ENCODE peak calls at places on chromosomes 12 and 14, in eight cellular contexts. One of them, this sample, is unnamed. For H3K4me1, the result is how much of the 10 kb centered on the place peaks cover.

GRCh38 chr12:116661341-116661740 is 76.5 kb downstream of the SPRING1 start:
- DNase-seq in tibial artery: no peak
- DNase-seq in cardiac muscle cell: no peak
- DNase-seq in pancreas: no peak
- DNase-seq in A549: no peak
- DNase-seq in psoas muscle: no peak
- DNase-seq in body of pancreas: no peak
- DNase-seq in aorta: no peak
- DNase-seq in this sample: no peak

GRCh38 chr14:94293578-94293924 is 483 bp upstream of the SERPINA10 start:
- DNase-seq in A549: no peak
- DNase-seq in pancreas: no peak
- DNase-seq in aorta: no peak
- DNase-seq in body of pancreas: no peak
- DNase-seq in cardiac muscle cell: no peak
- DNase-seq in tibial artery: no peak
- DNase-seq in psoas muscle: no peak
- DNase-seq in this sample: no peak

GRCh38 chr12:6996040-6996441 is 22.2 kb downstream of the LPCAT3 start:
- DNase-seq in aorta: no peak
- DNase-seq in cardiac muscle cell: peak
- DNase-seq in psoas muscle: peak
- DNase-seq in A549: no peak
- DNase-seq in tibial artery: no peak
- DNase-seq in pancreas: no peak
- DNase-seq in body of pancreas: no peak
- DNase-seq in this sample: no peak

GRCh38 chr12:131578828-131579227 is 132.1 kb upstream of the SFSWAP start:
- DNase-seq in tibial artery: no peak
- DNase-seq in A549: no peak
- DNase-seq in aorta: no peak
- DNase-seq in body of pancreas: no peak
- DNase-seq in psoas muscle: no peak
- DNase-seq in cardiac muscle cell: no peak
- DNase-seq in pancreas: no peak
- DNase-seq in this sample: no peak

GRCh38 chr14:55438066-55438683 is 2.2 kb downstream of the TBPL2 start:
- DNase-seq in cardiac muscle cell: peak
- DNase-seq in body of pancreas: peak
- DNase-seq in A549: peak
- DNase-seq in psoas muscle: no peak
- DNase-seq in tibial artery: no peak
- DNase-seq in pancreas: no peak
- DNase-seq in aorta: no peak
- DNase-seq in this sample: no peak

GRCh38 chr12:15863984-15864383 is 18.2 kb upstream of the STRAP start:
- DNase-seq in cardiac muscle cell: no peak
- DNase-seq in body of pancreas: no peak
- DNase-seq in A549: no peak
- DNase-seq in tibial artery: no peak
- DNase-seq in aorta: no peak
- DNase-seq in psoas muscle: no peak
- DNase-seq in pancreas: no peak
- DNase-seq in this sample: no peak

GRCh38 chr12:6605425-6606330 is 1.5 kb downstream of the CHD4 start:
- DNase-seq in aorta: no peak
- DNase-seq in A549: no peak
- DNase-seq in pancreas: peak
- DNase-seq in tibial artery: no peak
- DNase-seq in cardiac muscle cell: peak
- DNase-seq in body of pancreas: peak
- DNase-seq in psoas muscle: peak
- DNase-seq in this sample: no peak

GRCh38 chr12:92047058-92047826 is 98.4 kb downstream of the BTG1 start:
- DNase-seq in body of pancreas: no peak
- DNase-seq in pancreas: no peak
- DNase-seq in psoas muscle: no peak
- DNase-seq in A549: no peak
- DNase-seq in tibial artery: no peak
- DNase-seq in cardiac muscle cell: peak
- DNase-seq in aorta: no peak
- DNase-seq in this sample: no peak

GRCh38 chr12:92470608-92471021 is 232.2 kb upstream of the PLEKHG7 start:
- DNase-seq in cardiac muscle cell: no peak
- DNase-seq in psoas muscle: no peak
- DNase-seq in body of pancreas: no peak
- DNase-seq in pancreas: no peak
- DNase-seq in tibial artery: no peak
- DNase-seq in aorta: no peak
- DNase-seq in A549: no peak
- DNase-seq in this sample: no peak

GRCh38 chr14:70281938-70282337 is 77.5 kb downstream of the COX16 start:
- DNase-seq in body of pancreas: no peak
- DNase-seq in tibial artery: no peak
- DNase-seq in psoas muscle: no peak
- DNase-seq in A549: no peak
- DNase-seq in pancreas: no peak
- DNase-seq in cardiac muscle cell: no peak
- DNase-seq in aorta: no peak
- DNase-seq in this sample: no peak

DNA sequence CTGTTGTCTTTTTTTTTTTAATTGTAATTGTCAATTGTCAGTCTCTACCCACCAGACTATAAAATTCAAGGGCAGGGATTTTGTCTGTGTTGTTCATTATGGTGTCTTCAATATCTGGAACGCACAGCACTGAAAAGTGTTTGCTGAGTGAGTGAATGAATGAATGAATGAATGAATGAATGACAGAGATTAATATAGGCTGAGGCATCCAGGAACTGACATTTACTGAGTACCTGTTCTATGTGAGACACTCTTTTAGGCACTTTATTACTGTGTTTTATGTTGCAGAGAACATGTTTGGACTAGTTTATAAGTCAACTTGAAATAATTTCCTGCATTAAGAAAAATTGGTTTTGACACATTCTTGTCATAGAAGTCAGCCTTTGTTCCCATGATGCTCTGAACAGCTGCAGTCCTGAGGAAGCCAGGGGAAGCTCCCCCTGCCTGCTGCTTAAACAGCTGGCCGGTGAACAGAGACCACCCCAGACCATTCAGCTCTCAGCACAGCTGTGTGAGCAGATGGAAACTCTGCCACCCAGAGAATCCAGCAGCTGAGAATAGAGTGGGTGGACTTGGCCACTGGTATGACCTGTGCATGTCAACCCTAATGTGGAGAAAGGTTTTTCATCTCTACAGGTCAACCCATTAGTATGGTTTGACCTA is 160.7 kb upstream of the CCND2 start:
- DNase-seq in body of pancreas: no peak
- DNase-seq in cardiac muscle cell: no peak
- DNase-seq in aorta: no peak
- DNase-seq in tibial artery: no peak
- DNase-seq in psoas muscle: no peak
- DNase-seq in pancreas: no peak
- DNase-seq in A549: no peak
- DNase-seq in this sample: no peak
- H3K4me1 ChIP-seq in body of pancreas: under half
- H3K4me1 ChIP-seq in cardiac muscle cell: under half
- H3K4me1 ChIP-seq in aorta: under half
- H3K4me1 ChIP-seq in tibial artery: under half
- H3K4me1 ChIP-seq in psoas muscle: under half
- H3K4me1 ChIP-seq in pancreas: under half
- H3K4me1 ChIP-seq in A549: under half
- H3K4me1 ChIP-seq in this sample: under half

DNA sequence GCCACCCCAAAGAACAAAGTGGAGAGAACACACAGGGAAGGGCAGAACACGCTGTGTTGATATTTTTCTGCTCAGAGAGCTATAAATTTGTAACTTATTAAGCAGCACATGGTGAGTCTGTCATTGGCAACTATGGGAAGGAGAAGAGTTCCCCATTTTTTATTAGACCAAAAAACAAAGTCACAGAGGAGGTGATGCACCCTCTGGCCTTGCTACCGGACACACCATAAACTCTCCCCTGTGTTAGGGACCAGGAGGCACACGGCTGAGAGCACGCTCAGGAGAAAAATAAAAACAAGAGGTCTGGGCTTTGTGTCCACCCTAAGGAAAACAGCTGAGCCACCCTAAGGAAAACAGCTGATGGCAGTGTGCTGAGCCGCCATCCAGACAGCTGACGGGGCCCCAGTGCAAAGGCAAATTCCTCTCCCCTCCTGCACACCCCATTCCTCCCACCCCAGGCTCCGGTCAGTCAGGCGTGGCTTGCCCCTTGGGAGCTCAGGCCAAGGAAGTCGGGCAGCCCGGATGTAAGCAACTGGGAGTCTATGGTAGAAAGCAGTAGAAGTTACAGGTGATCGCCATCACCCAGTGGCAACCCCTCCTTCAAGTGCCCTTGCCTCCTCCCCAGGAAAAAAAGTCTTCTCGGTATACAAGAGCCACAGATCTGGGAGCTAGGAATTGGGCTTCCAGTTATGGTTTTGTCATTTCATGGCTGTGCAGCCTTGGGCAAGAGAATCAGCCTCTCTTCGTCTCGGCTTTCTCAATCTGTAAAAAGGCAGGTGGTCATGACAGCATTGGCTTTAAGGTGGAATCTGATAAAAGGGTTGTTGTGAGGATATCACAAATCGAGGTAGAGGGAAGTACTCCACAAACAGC is 2.4 kb downstream of the PXN start:
- DNase-seq in body of pancreas: peak
- DNase-seq in A549: no peak
- DNase-seq in psoas muscle: peak
- DNase-seq in aorta: peak
- DNase-seq in tibial artery: no peak
- DNase-seq in cardiac muscle cell: peak
- DNase-seq in pancreas: no peak
- DNase-seq in this sample: peak
- H3K4me1 ChIP-seq in body of pancreas: half or more
- H3K4me1 ChIP-seq in A549: half or more
- H3K4me1 ChIP-seq in psoas muscle: half or more
- H3K4me1 ChIP-seq in aorta: under half
- H3K4me1 ChIP-seq in tibial artery: half or more
- H3K4me1 ChIP-seq in cardiac muscle cell: under half
- H3K4me1 ChIP-seq in pancreas: under half
- H3K4me1 ChIP-seq in this sample: under half

GRCh38 chr12:9794484-9795063 is 32.7 kb upstream of the KLRF1 start:
- DNase-seq in body of pancreas: no peak
- DNase-seq in aorta: no peak
- DNase-seq in tibial artery: no peak
- DNase-seq in pancreas: no peak
- DNase-seq in cardiac muscle cell: no peak
- DNase-seq in psoas muscle: no peak
- DNase-seq in A549: no peak
- DNase-seq in this sample: no peak

GRCh38 chr12:9795945-9796344 is 31.3 kb upstream of the KLRF1 start:
- DNase-seq in A549: no peak
- DNase-seq in aorta: no peak
- DNase-seq in cardiac muscle cell: no peak
- DNase-seq in body of pancreas: no peak
- DNase-seq in pancreas: no peak
- DNase-seq in tibial artery: no peak
- DNase-seq in psoas muscle: no peak
- DNase-seq in this sample: no peak

GRCh38 chr12:9796346-9796745 is 30.9 kb upstream of the KLRF1 start:
- DNase-seq in aorta: no peak
- DNase-seq in cardiac muscle cell: no peak
- DNase-seq in tibial artery: no peak
- DNase-seq in psoas muscle: no peak
- DNase-seq in body of pancreas: no peak
- DNase-seq in pancreas: no peak
- DNase-seq in A549: no peak
- DNase-seq in this sample: no peak

GRCh38 chr12:9798008-9798619 is 29.2 kb upstream of the KLRF1 start:
- DNase-seq in aorta: no peak
- DNase-seq in A549: peak
- DNase-seq in psoas muscle: no peak
- DNase-seq in tibial artery: no peak
- DNase-seq in cardiac muscle cell: peak
- DNase-seq in body of pancreas: peak
- DNase-seq in pancreas: no peak
- DNase-seq in this sample: no peak

DNA sequence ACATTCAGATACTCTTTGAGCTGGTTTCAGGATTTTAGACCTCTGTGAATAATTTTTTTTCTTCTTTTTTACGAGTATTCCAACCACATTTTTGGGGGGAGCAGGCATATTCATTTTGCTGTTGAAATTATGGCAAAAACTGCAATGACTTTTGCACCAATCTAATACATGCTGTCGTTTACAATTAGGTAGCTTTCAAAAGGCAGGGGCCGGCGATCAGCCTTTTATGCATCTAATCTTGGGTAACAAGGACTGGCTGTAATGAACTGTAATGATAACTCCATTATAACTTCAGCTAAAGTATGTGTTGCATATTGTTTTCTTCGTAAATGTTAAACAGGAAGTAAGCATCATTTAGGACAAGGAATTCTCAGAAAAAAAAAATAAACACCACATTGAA is 30.4 kb upstream of the KLRF1 start:
- DNase-seq in tibial artery: no peak
- DNase-seq in cardiac muscle cell: no peak
- DNase-seq in pancreas: no peak
- DNase-seq in psoas muscle: no peak
- DNase-seq in body of pancreas: no peak
- DNase-seq in aorta: no peak
- DNase-seq in A549: no peak
- DNase-seq in this sample: no peak
- H3K4me1 ChIP-seq in tibial artery: under half
- H3K4me1 ChIP-seq in cardiac muscle cell: under half
- H3K4me1 ChIP-seq in pancreas: under half
- H3K4me1 ChIP-seq in psoas muscle: under half
- H3K4me1 ChIP-seq in body of pancreas: under half
- H3K4me1 ChIP-seq in aorta: under half
- H3K4me1 ChIP-seq in A549: under half
- H3K4me1 ChIP-seq in this sample: under half

DNA sequence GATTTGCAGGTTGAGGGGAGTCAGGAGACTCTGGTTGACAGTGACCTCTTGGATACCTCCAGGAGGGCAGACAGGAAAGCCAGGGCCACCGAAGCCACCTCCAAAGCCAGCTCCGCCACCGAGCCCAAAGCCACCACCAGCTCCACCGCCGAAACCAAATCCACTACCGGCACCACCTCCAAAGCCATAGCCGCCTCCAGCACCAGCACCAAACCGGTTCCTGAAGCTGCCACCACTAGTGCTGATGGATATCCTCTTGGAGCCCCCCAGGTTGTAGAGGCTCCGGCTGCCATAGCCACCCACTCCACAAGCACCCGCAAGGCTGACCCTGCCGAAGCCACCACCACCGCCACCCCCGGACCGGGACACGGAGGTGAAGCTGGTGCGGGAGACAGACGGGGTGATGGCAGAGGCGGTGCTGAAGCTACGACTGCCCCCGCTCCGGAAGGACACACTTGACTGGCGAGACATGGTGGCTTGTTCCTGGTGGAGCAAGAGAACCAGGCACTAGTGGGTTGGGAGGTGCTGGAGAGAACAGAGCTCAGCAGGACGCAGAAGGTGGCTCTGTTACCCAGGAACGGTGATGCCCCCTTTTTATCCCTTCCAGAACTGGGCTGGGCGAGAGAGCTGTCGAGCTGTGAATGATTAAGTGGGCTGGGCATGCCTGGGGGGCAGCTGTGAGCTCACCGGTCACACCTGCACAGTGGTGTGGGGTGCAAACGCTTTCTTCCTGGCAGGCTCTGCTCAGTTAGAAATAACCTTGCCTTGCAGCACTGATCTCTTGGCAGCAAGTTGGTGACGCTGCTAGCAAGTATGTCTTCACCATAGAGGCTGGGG is at the start of gene KRT5:
- DNase-seq in pancreas: no peak
- DNase-seq in cardiac muscle cell: no peak
- DNase-seq in psoas muscle: no peak
- DNase-seq in A549: no peak
- DNase-seq in aorta: peak
- DNase-seq in tibial artery: no peak
- DNase-seq in body of pancreas: no peak
- DNase-seq in this sample: peak
- H3K4me1 ChIP-seq in pancreas: under half
- H3K4me1 ChIP-seq in cardiac muscle cell: under half
- H3K4me1 ChIP-seq in psoas muscle: under half
- H3K4me1 ChIP-seq in A549: under half
- H3K4me1 ChIP-seq in aorta: under half
- H3K4me1 ChIP-seq in tibial artery: under half
- H3K4me1 ChIP-seq in body of pancreas: under half
- H3K4me1 ChIP-seq in this sample: under half

This sample was measured in kidney.